ENCODE peak calls at places on chromosomes 11 and 22, in nine cellular contexts. K, S, W, U, J, R, Q, T and O are unnamed samples.

GRCh38 chr11:11937957-11938356 is 70.5 kb downstream of the DKK3 start:
- DNase-seq in K (no peak), S (no peak), W (no peak), U (no peak), J (no peak), R (no peak), Q (no peak), T (no peak), O (no peak)

GRCh38 chr22:24247011-24247507 is 2.2 kb upstream of the GGT5 start:
- DNase-seq in K (no peak), S (no peak), W (no peak), U (peak; percentile 45), J (no peak), R (no peak), Q (no peak), T (no peak), O (no peak)

GRCh38 chr22:20215742-20216141 is 52.4 kb downstream of the RTN4R start:
- DNase-seq in K (no peak), S (no peak), W (no peak), U (no peak), J (no peak), R (no peak), Q (no peak), T (no peak), O (no peak)

GRCh38 chr22:49334976-49335375 is 492.7 kb downstream of the BRD1 start:
- DNase-seq in K (no peak), S (no peak), W (no peak), U (no peak), J (no peak), R (no peak), Q (no peak), T (no peak), O (no peak)

GRCh38 chr11:1221848-1222311 is 986 bp upstream of the MUC5B start:
- DNase-seq in K (no peak), S (no peak), W (peak; percentile 31), U (no peak), J (no peak), R (no peak), Q (no peak), T (no peak), O (no peak)

GRCh38 chr11:12224537-12224893 is 114.1 kb downstream of the MICAL2 start:
- DNase-seq in K (peak; percentile 82), S (peak; percentile 85), W (peak; percentile 88), U (peak; percentile 94), J (peak; percentile 37), R (peak; percentile 40), Q (peak; percentile 13), T (no peak), O (no peak)

GRCh38 chr11:97683733-97684132 is 1293.9 kb downstream of the JRKL start:
- DNase-seq in K (no peak), S (no peak), W (no peak), U (peak; percentile 10), J (no peak), R (no peak), Q (no peak), T (no peak), O (no peak)

GRCh38 chr22:49716441-49716840 is 111.2 kb downstream of the BRD1 start:
- DNase-seq in K (no peak), S (no peak), W (no peak), U (no peak), J (no peak), R (no peak), Q (no peak), T (no peak), O (no peak)

GRCh38 chr22:24768537-24769374 is 5.8 kb downstream of the PIWIL3 start:
- DNase-seq in K (peak; percentile 42), S (peak; percentile 13), W (peak; percentile 57), U (peak; percentile 85), J (peak; percentile 60), R (peak; percentile 53), Q (no peak), T (peak; percentile 9), O (peak; percentile 66)

GRCh38 chr11:2898366-2899079 is 12.9 kb upstream of the CDKN1C start:
- DNase-seq in K (peak; percentile 68), S (peak; percentile 45), W (peak; percentile 77), U (peak; percentile 94), J (no peak), R (peak; percentile 76), Q (no peak), T (no peak), O (no peak)